ENCODE peak calls at places on chromosomes 4 and X, in five cellular contexts. S, J, Q, B and Y are unnamed samples. For H3K27me3, the result is how much of the 10 kb centered on the place peaks cover.

GRCh38 chr4:19025031-19025430 is 1003.5 kb upstream of the LCORL start:
- DNase-seq in J (no peak), S (peak), B (no peak), Q (no peak), Y (no peak)

GRCh38 chr4:113945906-113946305 is 33.5 kb downstream of the ARSJ start:
- DNase-seq in J (no peak), S (peak), B (no peak), Q (no peak), Y (no peak)

GRCh38 chr4:108830509-108831244 is 67.8 kb upstream of the ETNPPL start:
- DNase-seq in J (no peak), B (no peak), Q (no peak), S (no peak), Y (peak)

GRCh38 chrX:139881572-139881971 is 51.3 kb downstream of the ATP11C start:
- DNase-seq in S (no peak), B (no peak), Q (no peak), J (no peak), Y (no peak)

GRCh38 chrX:82813671-82814078 is 694.4 kb upstream of the POU3F4 start:
- DNase-seq in B (no peak), Q (no peak), J (peak), S (peak), Y (no peak)

GRCh38 chrX:154469114-154469513 is 10.0 kb downstream of the LAGE3 start:
- DNase-seq in J (no peak), S (no peak), B (no peak), Q (no peak), Y (no peak)

GRCh38 chr4:70624226-70624793 is 4.2 kb upstream of the ENAM start:
- DNase-seq in S (no peak), B (no peak), Q (no peak), J (no peak), Y (no peak)

GRCh38 chrX:13001961-13002671 is 27.2 kb downstream of the TMSB4X start:
- DNase-seq in S (peak), Q (no peak), J (no peak), B (no peak), Y (no peak)

GRCh38 chr4:46081211-46081610 is 42.6 kb downstream of the GABRG1 start:
- DNase-seq in J (no peak), B (no peak), Q (no peak), S (no peak), Y (no peak)

GRCh38 chr4:33941854-33942253 is 2302.5 kb downstream of the ARAP2 start:
- DNase-seq in S (no peak), Q (no peak), J (no peak), B (no peak), Y (no peak)

GRCh38 chr4:73019462-73020047 is 50.0 kb downstream of the COX18 start:
- DNase-seq in B (no peak), Q (no peak), S (peak), J (peak), Y (no peak)

GRCh38 chr4:165716472-165716871 is 156.6 kb upstream of the TLL1 start:
- DNase-seq in J (no peak), B (no peak), S (no peak), Q (no peak), Y (no peak)

GRCh38 chr4:150033937-150034336 is 44.3 kb upstream of the DCLK2 start:
- DNase-seq in B (no peak), J (peak), S (peak), Q (no peak), Y (no peak)

GRCh38 chr4:47567511-47567910 is 82.4 kb downstream of the ATP10D start:
- DNase-seq in B (no peak), S (no peak), Q (no peak), J (no peak), Y (no peak)

GRCh38 chrX:13515181-13515930 is 54.0 kb upstream of the EGFL6 start:
- DNase-seq in Q (no peak), J (no peak), S (no peak), B (no peak), Y (no peak)

GRCh38 chrX:132119283-132119682 is 8.5 kb downstream of the FRMD7 start:
- DNase-seq in J (no peak), Q (no peak), S (peak), B (no peak), Y (no peak)

GRCh38 chr4:15833801-15834200 is 55.7 kb downstream of the CD38 start:
- DNase-seq in J (no peak), Q (no peak), S (no peak), B (no peak), Y (no peak)

GRCh38 chr4:147899512-147899911 is 167.6 kb downstream of the ARHGAP10 start:
- DNase-seq in B (no peak), Q (no peak), S (no peak), J (no peak), Y (no peak)

GRCh38 chr4:101285985-101286384 is 61.3 kb downstream of the PPP3CA start:
- DNase-seq in S (no peak), B (no peak), Q (no peak), J (no peak), Y (no peak)

GRCh38 chr4:185878633-185879032 is 66.6 kb upstream of the SORBS2 start:
- DNase-seq in B (no peak), S (no peak), Q (no peak), J (no peak), Y (no peak)

GRCh38 chrX:45748443-45748842 is 547.8 kb upstream of the DIPK2B start:
- DNase-seq in S (no peak), B (no peak), Q (no peak), J (no peak), Y (no peak)

GRCh38 chrX:45747905-45748304 is 547.2 kb upstream of the DIPK2B start:
- DNase-seq in Q (no peak), J (no peak), B (no peak), S (peak), Y (no peak)

GRCh38 chrX:45751156-45751555 is 550.5 kb upstream of the DIPK2B start:
- DNase-seq in S (no peak), B (no peak), J (no peak), Q (no peak), Y (no peak)

GRCh38 chrX:45750639-45751038 is 550.0 kb upstream of the DIPK2B start:
- DNase-seq in S (peak), B (no peak), Q (no peak), J (no peak), Y (no peak)

GRCh38 chrX:45749375-45749774 is 548.7 kb upstream of the DIPK2B start:
- DNase-seq in B (no peak), J (no peak), Q (no peak), S (no peak), Y (no peak)
- TF ChIP-seq CTCF in B (peak), J (peak), Q (no peak), S (peak), Y (no peak)

GRCh38 chr4:51999250-51999649 is 20.9 kb downstream of the LRRC66 start:
- DNase-seq in S (no peak), J (no peak), B (no peak), Q (no peak), Y (no peak)
- H3K27me3 ChIP-seq in S (under half), J (under half), B (under half), Q (under half), Y (under half)

GRCh38 chr4:37243722-37244582 is 591 bp upstream of the NWD2 start:
- DNase-seq in S (peak), Q (no peak), J (no peak), B (no peak), Y (no peak)
- H3K4me3 ChIP-seq in S (no peak), Q (peak), J (no peak), B (peak), Y (no peak)

DNA sequence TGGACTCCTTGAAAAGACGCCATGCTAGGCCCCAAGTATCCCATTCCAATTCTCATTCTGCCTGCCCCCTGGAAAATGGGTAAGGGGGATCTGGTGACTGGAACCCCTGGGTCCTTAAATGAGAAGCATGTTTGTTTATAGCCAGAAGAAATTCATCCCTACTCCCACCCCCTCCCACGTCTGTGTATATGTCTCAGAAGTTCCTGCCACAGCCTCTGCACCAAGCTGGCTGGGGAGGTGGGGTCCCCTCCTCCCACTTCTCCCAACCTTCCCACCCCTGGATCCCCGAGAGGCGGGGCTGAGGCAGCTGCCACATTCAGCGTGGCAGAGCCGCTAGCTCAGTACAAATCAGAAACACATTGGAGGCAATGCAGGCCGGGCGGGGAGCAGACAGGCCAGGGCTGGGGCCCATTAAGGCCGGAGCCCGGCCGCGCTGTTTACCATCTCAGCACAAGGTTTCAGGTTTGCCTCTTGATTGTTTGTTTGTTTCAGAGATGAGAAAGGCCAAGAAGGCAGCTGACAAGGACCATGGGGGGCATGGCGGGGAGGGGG is 22.5 kb downstream of the PJA1 start:
- DNase-seq in J (no peak), Q (no peak), B (no peak), S (no peak), Y (no peak)
- TF ChIP-seq CTCF in J (no peak), Q (no peak), B (no peak), S (no peak), Y (no peak)

DNA sequence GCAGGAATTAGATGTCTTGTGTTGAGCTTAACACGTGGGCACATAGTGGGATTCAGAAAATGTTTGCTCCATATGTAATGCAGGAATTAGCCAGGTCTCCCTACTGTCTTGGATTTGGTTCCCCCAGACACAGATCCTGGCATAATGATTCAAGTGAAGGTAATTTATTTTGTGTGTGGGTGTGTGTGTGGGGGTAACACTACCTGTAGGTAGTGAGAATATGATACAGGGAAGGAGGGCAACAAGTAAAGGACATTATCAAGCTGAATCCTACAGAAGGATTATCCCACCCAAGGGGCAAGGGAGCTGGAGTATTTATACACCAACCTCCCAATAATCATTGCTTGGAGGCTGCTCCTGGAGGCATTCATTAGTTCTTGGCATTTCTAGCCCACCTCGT is 101.4 kb downstream of the NHS start:
- DNase-seq in S (no peak), Q (no peak), J (no peak), B (no peak), Y (no peak)
- H3K27me3 ChIP-seq in S (under half), Q (under half), J (under half), B (under half), Y (under half)

GRCh38 chr4:25440478-25441030 is 63.5 kb downstream of the ANAPC4 start:
- DNase-seq in Q (no peak), B (no peak), J (no peak), S (no peak), Y (no peak)

GRCh38 chr4:25441519-25442117 is 64.6 kb downstream of the ANAPC4 start:
- DNase-seq in J (peak), S (peak), Q (no peak), B (no peak), Y (peak)

GRCh38 chr4:25439913-25440477 is 62.9 kb downstream of the ANAPC4 start:
- DNase-seq in S (peak), Q (no peak), B (peak), J (peak), Y (peak)

GRCh38 chr4:25433966-25434667 is 57.1 kb downstream of the ANAPC4 start:
- DNase-seq in S (no peak), J (no peak), B (peak), Q (no peak), Y (no peak)

GRCh38 chr4:25437951-25438350 is 60.9 kb downstream of the ANAPC4 start:
- DNase-seq in Q (no peak), S (no peak), B (peak), J (no peak), Y (no peak)
- H3K4me3 ChIP-seq in Q (no peak), S (no peak), B (no peak), J (no peak), Y (no peak)

DNA sequence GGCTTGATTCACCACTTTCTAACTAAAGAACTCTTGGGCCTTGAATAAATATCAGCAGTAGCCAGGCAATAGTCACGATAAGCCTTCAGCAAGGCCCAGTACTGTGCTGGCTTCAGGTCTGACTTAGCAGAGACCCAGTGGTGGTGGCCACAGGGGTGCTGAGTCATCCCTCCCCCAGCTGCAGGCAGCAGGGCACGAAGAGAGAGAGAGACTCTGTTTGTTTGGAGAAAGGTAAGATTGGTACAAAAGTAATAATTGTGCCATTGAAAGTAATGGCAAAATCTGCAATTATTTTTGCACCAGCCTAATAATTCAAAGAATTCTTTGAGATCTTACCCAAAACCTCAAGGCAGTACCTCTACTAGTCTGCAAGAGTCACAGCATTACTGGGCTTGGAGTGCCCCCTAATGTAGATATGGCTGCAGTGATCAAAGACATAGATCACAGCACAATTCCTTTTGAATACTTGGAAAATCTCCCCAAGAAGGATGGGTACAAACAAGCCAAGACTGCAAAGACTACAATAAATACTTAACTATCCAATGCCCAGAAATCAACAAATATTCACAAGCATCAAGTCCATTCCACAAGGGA is 159.5 kb upstream of the USP38 start:
- DNase-seq in B (no peak), Q (no peak), J (peak), S (peak), Y (peak)
- TF ChIP-seq CTCF in B (peak), Q (no peak), J (peak), S (peak), Y (peak)

GRCh38 chrX:153312041-153312440 is 9.5 kb downstream of the PNMA6F start:
- DNase-seq in B (no peak), S (no peak), Q (no peak), J (no peak), Y (no peak)
- H3K27me3 ChIP-seq in B (under half), S (under half), Q (under half), J (under half), Y (under half)

GRCh38 chr4:143338313-143338712 is 1.6 kb downstream of the GAB1 start:
- DNase-seq in Q (no peak), S (no peak), B (no peak), J (no peak), Y (no peak)
- H3K4me3 ChIP-seq in Q (peak), S (peak), B (peak), J (peak), Y (peak)